ENCODE peak calls at places on chromosome 4, in seven cellular contexts. K, C, X, W, Y, P and A are unnamed samples.

GRCh38 chr4:140136509-140136908 is 17.5 kb downstream of the MAML3 start:
- DNase-seq in X (peak; percentile 63), W (no peak), P (no peak), C (no peak), Y (no peak), K (no peak), A (no peak)

GRCh38 chr4:142363686-142364085 is 482.4 kb downstream of the INPP4B start:
- DNase-seq in X (no peak), P (no peak), K (no peak), W (no peak), C (no peak), Y (no peak), A (no peak)

GRCh38 chr4:85774000-85774399 is 299.1 kb downstream of the ARHGAP24 start:
- DNase-seq in P (no peak), X (no peak), K (no peak), Y (no peak), W (no peak), C (no peak), A (no peak)

GRCh38 chr4:73706811-73707210 is 33.6 kb upstream of the CXCL8 start:
- DNase-seq in P (no peak), W (no peak), K (no peak), C (no peak), Y (no peak), X (no peak), A (no peak)

GRCh38 chr4:170243662-170244288 is 154.0 kb upstream of the AADAT start:
- DNase-seq in X (no peak), Y (no peak), P (no peak), C (no peak), W (no peak), K (no peak), A (no peak)

GRCh38 chr4:121053601-121054143 is 18.7 kb downstream of the NDNF start:
- DNase-seq in X (no peak), C (no peak), W (peak; percentile 15), K (peak; percentile 47), P (no peak), Y (no peak), A (no peak)

GRCh38 chr4:152590179-152591031 is 54.5 kb upstream of the FBXW7 start:
- DNase-seq in X (peak; percentile 89), W (peak; percentile 44), Y (no peak), P (no peak), C (no peak), K (no peak), A (no peak)

GRCh38 chr4:101790521-101791188 is at the start of gene BANK1:
- DNase-seq in X (peak; percentile 2), W (peak; percentile 41), C (peak; percentile 91), Y (peak; percentile 15), K (peak; percentile 87), P (peak; percentile 60), A (no peak)

GRCh38 chr4:98203406-98204235 is 57.6 kb upstream of the RAP1GDS1 start:
- DNase-seq in K (peak; percentile 74), X (no peak), W (no peak), C (no peak), P (no peak), Y (peak; percentile 1), A (no peak)

GRCh38 chr4:11367371-11367770 is 61.3 kb downstream of the HS3ST1 start:
- DNase-seq in P (peak; percentile 5), W (peak; percentile 7), C (peak; percentile 63), K (no peak), X (peak; percentile 1), Y (no peak), A (no peak)

GRCh38 chr4:181757921-181758320 is 485.3 kb upstream of the TENM3 start:
- DNase-seq in W (no peak), X (no peak), K (no peak), P (no peak), Y (no peak), C (no peak), A (no peak)

GRCh38 chr4:175802988-175803387 is 9.1 kb downstream of the GPM6A start:
- DNase-seq in W (no peak), K (no peak), Y (no peak), C (no peak), X (no peak), P (no peak), A (no peak)

GRCh38 chr4:170990989-170991589 is 822.1 kb upstream of the GALNTL6 start:
- DNase-seq in Y (no peak), K (peak; percentile 63), C (no peak), P (peak; percentile 25), X (no peak), W (no peak), A (no peak)

GRCh38 chr4:57303012-57303751 is 193.0 kb upstream of the IGFBP7 start:
- DNase-seq in P (no peak), W (peak; percentile 51), K (no peak), X (no peak), Y (no peak), C (no peak), A (no peak)

GRCh38 chr4:143353797-143354196 is 17.1 kb downstream of the GAB1 start:
- DNase-seq in X (no peak), C (no peak), Y (no peak), P (no peak), K (no peak), W (no peak), A (no peak)

GRCh38 chr4:121062466-121062975 is 9.8 kb downstream of the NDNF start:
- DNase-seq in P (no peak), Y (no peak), K (no peak), X (no peak), W (no peak), C (no peak), A (no peak)

GRCh38 chr4:88600129-88600849 is 8.0 kb downstream of the HERC3 start:
- DNase-seq in W (no peak), C (no peak), P (no peak), X (peak; percentile 95), K (no peak), Y (no peak), A (no peak)

GRCh38 chr4:106584590-106584989 is 216.0 kb upstream of the GIMD1 start:
- DNase-seq in K (peak; percentile 45), W (no peak), X (peak; percentile 6), C (no peak), Y (no peak), P (no peak), A (no peak)

GRCh38 chr4:180197471-180197870 is 2045.7 kb upstream of the TENM3 start:
- DNase-seq in W (no peak), K (no peak), C (no peak), P (no peak), Y (no peak), X (no peak), A (no peak)

GRCh38 chr4:146439999-146440398 is 81.7 kb downstream of the SLC10A7 start:
- DNase-seq in P (no peak), X (no peak), K (no peak), C (no peak), W (no peak), Y (no peak), A (no peak)

GRCh38 chr4:81052119-81053068 is 21.9 kb downstream of the BMP3 start:
- DNase-seq in P (peak; percentile 83), C (peak; percentile 84), Y (peak; percentile 29), K (peak; percentile 96), W (peak; percentile 44), X (peak; percentile 74), A (peak; percentile 28)

GRCh38 chr4:8727131-8727530 is 134.6 kb downstream of the CPZ start:
- DNase-seq in C (peak; percentile 26), W (no peak), X (no peak), K (no peak), Y (no peak), P (no peak), A (no peak)

GRCh38 chr4:110641218-110641617 is 18.3 kb upstream of the PITX2 start:
- DNase-seq in C (peak; percentile 41), K (no peak), X (no peak), P (no peak), W (no peak), Y (no peak), A (no peak)

GRCh38 chr4:148059617-148060180 is 327.8 kb downstream of the ARHGAP10 start:
- DNase-seq in K (no peak), P (peak; percentile 67), Y (no peak), X (no peak), W (no peak), C (no peak), A (no peak)

GRCh38 chr4:112523764-112524505 is 8.0 kb upstream of the NEUROG2 start:
- DNase-seq in K (peak; percentile 94), W (peak; percentile 87), C (peak; percentile 84), P (peak; percentile 50), Y (peak; percentile 75), X (no peak), A (peak; percentile 40)

GRCh38 chr4:168560835-168561210 is 64.0 kb downstream of the PALLD start:
- DNase-seq in K (no peak), C (no peak), X (no peak), W (no peak), P (no peak), Y (no peak), A (no peak)
- H3K27ac ChIP-seq in K (no peak overlapping the region), C (no peak overlapping the region), X (no peak overlapping the region), W (peak overlapping the region; percentile 80), P (no peak overlapping the region), Y (no peak overlapping the region), A (no peak overlapping the region)

GRCh38 chr4:100162027-100162685 is 28.1 kb downstream of the DDIT4L start:
- DNase-seq in X (no peak), K (peak; percentile 82), C (no peak), Y (no peak), W (no peak), P (no peak), A (no peak)

GRCh38 chr4:100166297-100167034 is 23.8 kb downstream of the DDIT4L start:
- DNase-seq in K (no peak), W (no peak), Y (no peak), X (no peak), C (no peak), P (no peak), A (no peak)

GRCh38 chr4:100164808-100165760 is 25.2 kb downstream of the DDIT4L start:
- DNase-seq in W (no peak), C (no peak), X (no peak), P (no peak), Y (no peak), K (no peak), A (no peak)

GRCh38 chr4:100168521-100168920 is 21.7 kb downstream of the DDIT4L start:
- DNase-seq in K (no peak), P (no peak), X (peak; percentile 63), Y (no peak), W (no peak), C (no peak), A (no peak)

DNA sequence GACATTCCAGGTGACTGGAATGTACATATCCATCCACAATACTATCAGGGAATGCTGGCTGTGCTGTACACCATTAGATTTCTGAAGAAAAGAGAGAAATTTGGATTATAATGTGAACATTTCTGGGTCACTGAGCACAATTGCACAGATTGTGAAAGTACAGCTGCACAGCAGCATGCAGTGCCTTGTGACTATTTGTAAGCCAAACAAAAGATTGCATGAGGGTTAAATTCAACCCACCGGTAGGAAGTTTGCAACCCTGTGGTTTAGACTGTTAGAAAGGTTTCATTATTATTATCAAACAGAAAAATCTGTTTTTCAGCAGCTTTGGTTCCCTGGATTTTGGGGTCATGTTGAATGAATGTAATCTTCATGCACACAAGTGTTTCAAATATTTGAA is 24.5 kb downstream of the DDIT4L start:
- DNase-seq in X (peak; percentile 5), P (no peak), Y (no peak), C (no peak), W (no peak), K (no peak), A (no peak)
- H3K9me3 ChIP-seq in X (no peaks in the 10 kb centered on the region), P (no peaks in the 10 kb centered on the region), Y (no peaks in the 10 kb centered on the region), C (peaks cover 3% of the 10 kb centered on the region), W (no peaks in the 10 kb centered on the region), K (no peaks in the 10 kb centered on the region), A (no peaks in the 10 kb centered on the region)

GRCh38 chr4:185870437-185870836 is 58.4 kb upstream of the SORBS2 start:
- DNase-seq in Y (no peak), X (no peak), W (no peak), P (no peak), K (no peak), C (no peak), A (no peak)
- H3K27ac ChIP-seq in Y (no peak overlapping the region), X (no peak overlapping the region), W (no peak overlapping the region), P (no peak overlapping the region), K (no peak overlapping the region), C (no peak overlapping the region), A (no peak overlapping the region)

GRCh38 chr4:4347585-4347984 is 39.3 kb upstream of the NSG1 start:
- DNase-seq in Y (no peak), K (no peak), X (no peak), P (no peak), C (no peak), W (no peak), A (no peak)
- H3K9me3 ChIP-seq in Y (no peaks in the 10 kb centered on the region), K (no peaks in the 10 kb centered on the region), X (no peaks in the 10 kb centered on the region), P (no peaks in the 10 kb centered on the region), C (no peaks in the 10 kb centered on the region), W (no peaks in the 10 kb centered on the region), A (no peaks in the 10 kb centered on the region)